ENCODE peak calls at places on chromosomes 3 and 15, in nine cellular contexts. One of them, this sample, is unnamed.

GRCh38 chr15:93987068-93987467 is 244.3 kb upstream of the MCTP2 start:
- DNase-seq in retina: no peak
- DNase-seq in uterus: no peak
- DNase-seq in effector memory CD4-positive, alpha-beta T cell: peak
- DNase-seq in HEK293T: no peak
- DNase-seq in NCI-H510A: no peak
- DNase-seq in LNCaP clone FGC: no peak
- DNase-seq in cerebellum: no peak
- DNase-seq in progenitor cell of endocrine pancreas: no peak
- DNase-seq in this sample: no peak

GRCh38 chr15:57133127-57133968 is 214.9 kb downstream of the TCF12 start:
- DNase-seq in retina: peak
- DNase-seq in uterus: no peak
- DNase-seq in effector memory CD4-positive, alpha-beta T cell: no peak
- DNase-seq in HEK293T: no peak
- DNase-seq in NCI-H510A: peak
- DNase-seq in LNCaP clone FGC: no peak
- DNase-seq in cerebellum: peak
- DNase-seq in progenitor cell of endocrine pancreas: peak
- DNase-seq in this sample: peak

GRCh38 chr3:32472716-32473115 is 29.9 kb downstream of the CMTM6 start:
- DNase-seq in retina: no peak
- DNase-seq in uterus: no peak
- DNase-seq in effector memory CD4-positive, alpha-beta T cell: no peak
- DNase-seq in HEK293T: no peak
- DNase-seq in NCI-H510A: no peak
- DNase-seq in LNCaP clone FGC: no peak
- DNase-seq in cerebellum: no peak
- DNase-seq in progenitor cell of endocrine pancreas: no peak
- DNase-seq in this sample: no peak

GRCh38 chr3:118556983-118557382 is 477.7 kb downstream of the IGSF11 start:
- DNase-seq in retina: no peak
- DNase-seq in uterus: no peak
- DNase-seq in effector memory CD4-positive, alpha-beta T cell: no peak
- DNase-seq in HEK293T: no peak
- DNase-seq in NCI-H510A: no peak
- DNase-seq in LNCaP clone FGC: no peak
- DNase-seq in cerebellum: no peak
- DNase-seq in progenitor cell of endocrine pancreas: no peak
- DNase-seq in this sample: no peak

GRCh38 chr3:1394188-1394587 is 301.4 kb downstream of the CNTN6 start:
- DNase-seq in retina: no peak
- DNase-seq in uterus: no peak
- DNase-seq in effector memory CD4-positive, alpha-beta T cell: no peak
- DNase-seq in HEK293T: no peak
- DNase-seq in NCI-H510A: no peak
- DNase-seq in LNCaP clone FGC: no peak
- DNase-seq in cerebellum: no peak
- DNase-seq in progenitor cell of endocrine pancreas: no peak
- DNase-seq in this sample: no peak

GRCh38 chr3:16936233-16936632 is 51.5 kb downstream of the PLCL2 start:
- DNase-seq in retina: no peak
- DNase-seq in uterus: no peak
- DNase-seq in effector memory CD4-positive, alpha-beta T cell: no peak
- DNase-seq in HEK293T: no peak
- DNase-seq in NCI-H510A: no peak
- DNase-seq in LNCaP clone FGC: no peak
- DNase-seq in cerebellum: no peak
- DNase-seq in progenitor cell of endocrine pancreas: no peak
- DNase-seq in this sample: no peak

GRCh38 chr3:42166214-42166613 is 75.1 kb downstream of the TRAK1 start:
- DNase-seq in retina: no peak
- DNase-seq in uterus: no peak
- DNase-seq in effector memory CD4-positive, alpha-beta T cell: no peak
- DNase-seq in HEK293T: no peak
- DNase-seq in NCI-H510A: no peak
- DNase-seq in LNCaP clone FGC: peak
- DNase-seq in cerebellum: no peak
- DNase-seq in progenitor cell of endocrine pancreas: no peak
- DNase-seq in this sample: no peak

GRCh38 chr3:104245981-104246380 is 1120.7 kb upstream of the ALCAM start:
- DNase-seq in retina: peak
- DNase-seq in uterus: no peak
- DNase-seq in effector memory CD4-positive, alpha-beta T cell: no peak
- DNase-seq in HEK293T: no peak
- DNase-seq in NCI-H510A: no peak
- DNase-seq in LNCaP clone FGC: no peak
- DNase-seq in cerebellum: no peak
- DNase-seq in progenitor cell of endocrine pancreas: no peak
- DNase-seq in this sample: no peak

GRCh38 chr15:31080618-31081017 is 20.9 kb downstream of the TRPM1 start:
- DNase-seq in retina: no peak
- DNase-seq in uterus: peak
- DNase-seq in effector memory CD4-positive, alpha-beta T cell: no peak
- DNase-seq in HEK293T: peak
- DNase-seq in NCI-H510A: no peak
- DNase-seq in LNCaP clone FGC: no peak
- DNase-seq in cerebellum: peak
- DNase-seq in progenitor cell of endocrine pancreas: peak
- DNase-seq in this sample: peak

GRCh38 chr3:114622001-114622400 is 328.2 kb downstream of the TIGIT start:
- DNase-seq in retina: no peak
- DNase-seq in uterus: no peak
- DNase-seq in effector memory CD4-positive, alpha-beta T cell: no peak
- DNase-seq in HEK293T: no peak
- DNase-seq in NCI-H510A: no peak
- DNase-seq in LNCaP clone FGC: no peak
- DNase-seq in cerebellum: no peak
- DNase-seq in progenitor cell of endocrine pancreas: no peak
- DNase-seq in this sample: no peak

GRCh38 chr3:16864610-16865313 is 20.0 kb upstream of the PLCL2 start:
- DNase-seq in retina: no peak
- DNase-seq in uterus: no peak
- DNase-seq in effector memory CD4-positive, alpha-beta T cell: no peak
- DNase-seq in HEK293T: no peak
- DNase-seq in NCI-H510A: no peak
- DNase-seq in LNCaP clone FGC: no peak
- DNase-seq in cerebellum: no peak
- DNase-seq in progenitor cell of endocrine pancreas: no peak
- DNase-seq in this sample: no peak